ENCODE peak calls at places on chromosomes 6 and 20, in four cellular contexts. J, T, C and M are unnamed samples.

GRCh38 chr6:25499851-25500250 is 152.2 kb upstream of the SCGN start:
- DNase-seq in T (no peak), C (no peak), J (no peak), M (no peak)

GRCh38 chr6:152310371-152310954 is 326.7 kb downstream of the SYNE1 start:
- DNase-seq in C (no peak), J (no peak), T (no peak), M (no peak)

GRCh38 chr20:51091564-51092195 is 68.8 kb upstream of the KCNG1 start:
- DNase-seq in C (no peak), T (peak; percentile 40), J (no peak), M (no peak)

GRCh38 chr20:52446421-52447231 is 255.0 kb upstream of the ZFP64 start:
- DNase-seq in J (no peak), C (no peak), T (no peak), M (no peak)

GRCh38 chr6:163383912-163384311 is 30.6 kb upstream of the QKI start:
- DNase-seq in T (no peak), J (no peak), C (no peak), M (no peak)

GRCh38 chr20:45300961-45301360 is 5.7 kb upstream of the RBPJL start:
- DNase-seq in T (peak; percentile 79), C (peak; percentile 73), J (peak; percentile 56), M (peak; percentile 82)

GRCh38 chr6:145551164-145551563 is 184.2 kb downstream of the EPM2A start:
- DNase-seq in C (no peak), J (no peak), T (no peak), M (no peak)

GRCh38 chr20:44098657-44099056 is 88.3 kb downstream of the JPH2 start:
- DNase-seq in T (no peak), J (no peak), C (no peak), M (no peak)

GRCh38 chr6:167219967-167220512 is 62.3 kb upstream of the GPR31 start:
- DNase-seq in T (no peak), C (no peak), J (peak; percentile 96), M (no peak)

GRCh38 chr20:36482044-36482473 is 59.3 kb upstream of the MYL9 start:
- DNase-seq in C (no peak), T (no peak), J (no peak), M (no peak)

GRCh38 chr20:36480456-36481048 is 60.8 kb upstream of the MYL9 start:
- DNase-seq in J (no peak), C (no peak), T (no peak), M (no peak)

GRCh38 chr20:36479938-36480337 is 61.4 kb upstream of the MYL9 start:
- DNase-seq in T (no peak), J (no peak), C (peak; percentile 43), M (no peak)

GRCh38 chr20:36483205-36483918 is 58.0 kb upstream of the MYL9 start:
- DNase-seq in J (no peak), T (peak; percentile 69), C (no peak), M (no peak)

DNA sequence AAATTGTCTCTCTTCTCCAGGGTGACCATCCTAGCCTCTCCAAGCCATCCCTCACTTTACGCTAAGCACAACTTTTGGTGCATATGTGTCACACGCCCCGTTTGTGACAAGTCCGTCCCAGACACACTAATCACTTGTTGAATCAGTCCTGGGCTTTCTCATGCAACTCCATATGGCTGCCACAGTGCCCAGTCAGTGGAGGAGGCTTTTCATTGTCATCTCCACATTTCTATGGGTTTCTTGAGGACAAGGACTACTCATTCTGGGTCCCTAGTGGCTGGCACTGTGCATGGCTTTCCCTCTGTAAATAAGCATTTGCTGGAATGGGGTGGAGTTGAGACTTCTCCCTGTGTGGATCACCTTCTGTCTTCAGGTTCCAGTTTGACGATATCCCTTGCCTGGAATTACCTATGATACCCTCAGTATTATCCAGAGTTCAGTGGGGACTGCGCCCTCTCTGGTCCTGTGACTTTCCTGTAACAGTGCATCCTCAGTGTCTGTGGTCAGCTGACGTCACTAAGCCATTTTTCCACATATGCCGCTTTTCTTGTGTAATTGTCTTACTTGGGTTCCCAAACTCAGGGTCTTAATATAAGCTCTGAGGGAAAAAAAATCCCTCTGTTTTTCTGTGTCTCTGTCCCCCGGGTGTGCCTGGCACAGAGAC is 59.8 kb upstream of the MYL9 start:
- DNase-seq in J (no peak), T (no peak), C (peak; percentile 31), M (no peak)
- TF ChIP-seq FOXJ3 in J (no peak), T (no peak), C (no peak), M (no peak)

DNA sequence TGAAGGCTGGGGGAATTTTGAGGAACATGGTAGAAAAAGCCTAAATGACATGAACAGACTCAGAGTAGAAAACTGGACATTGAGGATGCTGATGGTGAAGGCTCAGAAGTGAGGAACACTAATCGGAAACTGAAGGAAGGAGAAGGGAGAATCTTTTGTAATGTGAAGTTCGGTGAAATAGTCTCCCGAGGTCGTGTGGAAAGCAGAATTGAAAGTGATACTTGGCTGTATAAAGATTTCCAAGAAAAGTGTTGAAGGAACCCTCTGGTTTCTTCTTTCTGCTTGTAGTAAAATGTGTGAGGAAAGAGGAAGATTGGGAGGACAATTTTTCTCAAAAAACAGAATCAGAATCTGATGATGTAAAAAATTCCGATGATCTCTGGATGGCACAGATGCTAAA is 115.4 kb downstream of the LAMP5 start:
- DNase-seq in C (no peak), T (no peak), J (no peak), M (no peak)
- TF ChIP-seq FOXJ3 in C (no peak), T (no peak), J (no peak), M (no peak)

DNA sequence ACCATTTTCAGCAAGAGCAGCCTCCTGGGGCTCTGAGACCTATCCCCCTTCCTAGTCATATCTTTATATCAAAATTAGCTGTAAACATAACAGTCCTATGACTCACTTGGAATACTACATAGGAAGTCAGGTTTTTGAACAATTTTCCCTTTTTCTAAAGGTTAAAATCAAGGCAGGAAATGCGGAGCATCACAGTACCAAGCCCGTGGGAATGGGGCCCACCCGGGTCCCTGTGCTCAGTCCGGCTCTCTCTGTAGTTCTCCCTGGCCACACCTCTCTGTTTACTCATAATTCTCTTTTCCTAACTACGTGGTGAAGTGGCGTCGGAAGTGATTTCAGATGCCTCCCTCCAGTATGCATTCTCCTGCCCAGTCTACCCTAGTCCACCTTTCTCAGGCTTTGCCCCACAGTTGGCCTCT is 109.7 kb upstream of the TMEM170B start:
- DNase-seq in J (peak; percentile 55), T (no peak), C (no peak), M (no peak)
- TF ChIP-seq FOXJ3 in J (no peak), T (no peak), C (no peak), M (no peak)

GRCh38 chr20:17595846-17596245 is 26.0 kb downstream of the DSTN start:
- DNase-seq in C (no peak), T (no peak), J (no peak), M (no peak)

GRCh38 chr20:17593902-17594301 is 24.0 kb downstream of the DSTN start:
- DNase-seq in T (no peak), J (no peak), C (no peak), M (no peak)

GRCh38 chr20:17598013-17598550 is 28.2 kb downstream of the DSTN start:
- DNase-seq in J (no peak), C (no peak), T (no peak), M (no peak)

GRCh38 chr20:17590245-17590644 is 20.4 kb downstream of the DSTN start:
- DNase-seq in C (no peak), J (no peak), T (no peak), M (no peak)

DNA sequence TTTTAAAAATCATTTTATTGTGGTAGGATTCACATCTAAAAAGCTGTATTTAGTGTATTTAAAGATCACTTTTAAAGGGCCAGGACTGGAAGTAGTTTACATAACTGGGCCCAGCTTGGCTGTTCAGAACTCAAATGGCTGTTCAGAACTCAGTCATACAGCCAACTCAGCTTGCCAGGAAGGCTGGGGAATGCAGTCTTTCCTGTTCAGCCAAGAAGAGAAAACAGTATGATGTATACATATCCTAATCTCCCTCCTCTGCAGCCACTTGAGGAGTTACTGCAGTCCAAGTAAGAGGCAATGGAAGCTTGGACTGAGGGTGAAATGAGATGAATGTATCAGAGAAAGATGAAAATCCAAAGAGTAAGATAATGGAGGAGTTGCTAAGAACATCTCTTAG is 24.6 kb downstream of the DSTN start:
- DNase-seq in T (no peak), C (no peak), J (no peak), M (no peak)
- TF ChIP-seq FOXJ3 in T (no peak), C (no peak), J (no peak), M (no peak)